ENCODE peak calls at places on chromosomes 2 and 18, in six cellular contexts. S, I, N, D, T and M are unnamed samples. For H3K27me3, the result is how much of the 10 kb centered on the place peaks cover.

GRCh38 chr2:24015562-24016375 is 5.9 kb downstream of the MFSD2B start:
- DNase-seq in S (no peak), I (no peak), N (no peak), D (no peak), T (peak), M (peak)

GRCh38 chr18:78814321-78814720 is 165.3 kb upstream of the SALL3 start:
- DNase-seq in S (no peak), I (no peak), N (no peak), D (no peak), T (no peak), M (no peak)

GRCh38 chr2:38148501-38148900 is 72.5 kb upstream of the CYP1B1 start:
- DNase-seq in S (no peak), I (no peak), N (peak), D (no peak), T (peak), M (no peak)

GRCh38 chr18:62982600-62983251 is 267.4 kb downstream of the PHLPP1 start:
- DNase-seq in S (no peak), I (no peak), N (no peak), D (peak), T (peak), M (no peak)

GRCh38 chr2:48180557-48180956 is 274.3 kb upstream of the FBXO11 start:
- DNase-seq in S (no peak), I (no peak), N (no peak), D (no peak), T (no peak), M (no peak)

GRCh38 chr2:10709290-10709939 is 12.0 kb upstream of the ATP6V1C2 start:
- DNase-seq in S (no peak), I (no peak), N (no peak), D (no peak), T (peak), M (no peak)

GRCh38 chr2:207223051-207223450 is 57.3 kb upstream of the KLF7 start:
- DNase-seq in S (no peak), I (no peak), N (no peak), D (no peak), T (peak), M (peak)

GRCh38 chr2:46555011-46555410 is 75.6 kb downstream of the TMEM247 start:
- DNase-seq in S (no peak), I (no peak), N (no peak), D (no peak), T (no peak), M (no peak)

GRCh38 chr2:221567231-221567760 is 4.8 kb downstream of the EPHA4 start:
- DNase-seq in S (no peak), I (no peak), N (no peak), D (no peak), T (no peak), M (no peak)

GRCh38 chr2:216665240-216665639 is 30.1 kb downstream of the IGFBP5 start:
- DNase-seq in S (no peak), I (no peak), N (no peak), D (peak), T (peak), M (no peak)

GRCh38 chr2:224417361-224417729 is 15.4 kb upstream of the FAM124B start:
- DNase-seq in S (no peak), I (no peak), N (no peak), D (no peak), T (no peak), M (no peak)

GRCh38 chr2:192314800-192315481 is 120.2 kb upstream of the TMEFF2 start:
- DNase-seq in S (no peak), I (no peak), N (no peak), D (no peak), T (no peak), M (no peak)

GRCh38 chr18:59141294-59142068 is 1.8 kb downstream of the SEC11C start:
- DNase-seq in S (no peak), I (no peak), N (no peak), D (no peak), T (no peak), M (no peak)

GRCh38 chr2:150716186-150716585 is 228.7 kb upstream of the RND3 start:
- DNase-seq in S (no peak), I (no peak), N (no peak), D (no peak), T (peak), M (peak)

GRCh38 chr18:57780318-57781127 is 22.6 kb downstream of the ATP8B1 start:
- DNase-seq in S (no peak), I (no peak), N (no peak), D (no peak), T (peak), M (no peak)

GRCh38 chr2:178917555-178917954 is 110.3 kb upstream of the TTN start:
- DNase-seq in S (no peak), I (no peak), N (no peak), D (no peak), T (no peak), M (no peak)

GRCh38 chr2:24994325-24994724 is 22.6 kb upstream of the DNAJC27 start:
- DNase-seq in S (no peak), I (no peak), N (no peak), D (no peak), T (no peak), M (no peak)

GRCh38 chr18:2515908-2516625 is 55.2 kb downstream of the METTL4 start:
- DNase-seq in S (no peak), I (peak), N (no peak), D (no peak), T (peak), M (peak)

GRCh38 chr18:12119358-12119757 is 25.7 kb downstream of the ANKRD62 start:
- DNase-seq in S (no peak), I (no peak), N (no peak), D (no peak), T (no peak), M (no peak)

GRCh38 chr18:12121175-12122095 is 27.8 kb downstream of the ANKRD62 start:
- DNase-seq in S (no peak), I (no peak), N (no peak), D (no peak), T (no peak), M (no peak)
- TF ChIP-seq CTCF in S (no peak), I (no peak), N (peak), D (no peak), T (peak), M (peak)

DNA sequence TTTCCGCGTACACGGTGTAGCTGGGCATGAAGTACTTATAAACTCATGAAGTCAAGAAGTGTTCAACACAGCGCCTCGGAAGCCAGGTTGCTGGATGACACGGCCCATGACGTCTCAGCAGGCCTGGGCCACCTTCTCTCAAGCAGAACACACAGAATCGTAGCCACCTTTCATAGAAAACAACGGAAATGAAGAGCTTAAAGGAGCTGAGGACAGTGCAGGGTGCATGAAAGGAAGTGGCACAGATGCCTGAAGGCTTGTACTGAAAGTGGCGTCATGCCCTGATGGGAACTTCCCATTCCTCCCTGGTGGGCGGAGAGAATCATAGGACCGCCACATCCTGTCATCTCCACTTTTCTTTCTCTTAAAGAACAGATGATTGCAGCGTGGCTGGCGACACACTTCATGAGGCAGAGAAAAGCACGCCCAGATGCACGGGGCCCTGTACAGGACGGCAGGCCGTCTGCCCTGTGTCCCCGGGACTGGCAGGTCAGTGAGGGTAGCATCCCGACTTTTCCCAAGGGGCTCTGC is 31.1 kb downstream of the HDAC4 start:
- DNase-seq in S (peak), I (no peak), N (peak), D (no peak), T (peak), M (peak)
- H3K4me3 ChIP-seq in S (no peak), I (no peak), N (no peak), D (no peak), T (no peak), M (no peak)

GRCh38 chr2:118856330-118856977 is 9.0 kb upstream of the EN1 start:
- DNase-seq in S (no peak), I (no peak), N (peak), D (no peak), T (no peak), M (no peak)
- H3K27me3 ChIP-seq in S (under half), I (under half), N (half or more), D (half or more), T (half or more), M (half or more)

GRCh38 chr2:58866946-58867345 is 625.8 kb upstream of the FANCL start:
- DNase-seq in S (no peak), I (no peak), N (no peak), D (no peak), T (no peak), M (no peak)

GRCh38 chr2:58870704-58871103 is 629.6 kb upstream of the FANCL start:
- DNase-seq in S (no peak), I (no peak), N (no peak), D (no peak), T (no peak), M (no peak)

GRCh38 chr2:58875462-58875861 is 634.3 kb upstream of the FANCL start:
- DNase-seq in S (no peak), I (no peak), N (no peak), D (no peak), T (no peak), M (no peak)

GRCh38 chr2:58866527-58866926 is 625.4 kb upstream of the FANCL start:
- DNase-seq in S (no peak), I (no peak), N (no peak), D (no peak), T (no peak), M (no peak)

DNA sequence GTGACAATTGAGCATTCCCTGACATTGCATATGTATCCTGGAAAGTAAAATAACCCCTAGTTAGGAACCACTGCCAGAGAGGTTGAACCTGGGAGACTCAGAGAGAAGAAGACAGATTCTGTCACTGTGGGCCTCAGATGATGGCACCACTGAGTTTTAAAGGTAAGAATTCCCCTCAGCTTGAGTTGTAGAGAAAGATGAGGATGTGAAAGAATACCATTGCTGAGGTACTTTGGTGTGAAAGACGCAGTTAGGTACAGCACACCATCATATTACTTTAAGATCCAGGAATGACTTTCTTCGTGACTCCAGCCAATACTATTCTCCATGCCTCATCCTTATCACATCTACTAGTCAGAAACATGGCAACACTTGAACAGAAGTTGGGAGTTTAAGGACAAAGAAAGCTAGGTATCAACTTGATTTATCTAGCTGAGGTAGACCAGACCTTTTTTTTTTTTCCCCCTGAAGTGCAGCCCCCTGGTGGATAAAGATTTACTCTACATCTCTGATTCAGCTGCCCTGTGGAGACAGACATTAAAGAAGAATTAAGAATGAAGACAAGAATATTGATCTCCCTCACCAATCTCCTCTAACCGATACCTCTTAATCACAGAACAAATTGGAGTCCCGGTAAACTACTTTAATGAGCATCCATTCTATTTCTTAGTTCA is 630.5 kb upstream of the FANCL start:
- DNase-seq in S (no peak), I (no peak), N (no peak), D (no peak), T (no peak), M (no peak)
- TF ChIP-seq CTCF in S (no peak), I (no peak), N (no peak), D (no peak), T (no peak), M (no peak)

GRCh38 chr2:8515390-8515761 is 166.5 kb upstream of the ID2 start:
- DNase-seq in S (no peak), I (no peak), N (no peak), D (peak), T (no peak), M (no peak)
- H3K4me3 ChIP-seq in S (no peak), I (no peak), N (no peak), D (no peak), T (no peak), M (no peak)

GRCh38 chr2:120691410-120691809 is 44.3 kb upstream of the GLI2 start:
- DNase-seq in S (no peak), I (no peak), N (no peak), D (no peak), T (no peak), M (no peak)

GRCh38 chr2:120694034-120694433 is 41.6 kb upstream of the GLI2 start:
- DNase-seq in S (no peak), I (no peak), N (no peak), D (no peak), T (no peak), M (no peak)

GRCh38 chr2:120690521-120690920 is 45.1 kb upstream of the GLI2 start:
- DNase-seq in S (no peak), I (no peak), N (no peak), D (no peak), T (no peak), M (no peak)

GRCh38 chr2:120692691-120693090 is 43.0 kb upstream of the GLI2 start:
- DNase-seq in S (no peak), I (no peak), N (no peak), D (no peak), T (no peak), M (no peak)

DNA sequence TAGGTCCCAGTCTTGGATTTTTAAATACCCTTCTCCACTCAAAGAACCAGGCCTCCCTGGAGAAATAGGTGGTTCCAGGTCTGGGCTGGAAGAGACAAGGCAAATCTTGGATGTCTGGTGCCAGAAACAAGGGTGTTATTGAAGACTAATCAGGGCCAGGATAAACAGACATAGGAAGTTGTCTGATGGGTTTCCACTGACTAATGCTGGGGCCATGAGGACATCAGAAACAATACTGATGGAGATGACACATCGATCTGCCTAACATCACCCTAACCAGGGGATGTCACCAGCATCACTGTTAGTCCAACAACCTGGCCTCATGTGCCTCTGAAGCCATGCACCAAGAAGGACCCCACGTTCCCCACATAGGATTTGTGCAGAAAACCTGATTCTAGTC is 42.5 kb upstream of the GLI2 start:
- DNase-seq in S (no peak), I (no peak), N (no peak), D (no peak), T (peak), M (no peak)
- H3K27me3 ChIP-seq in S (under half), I (under half), N (under half), D (under half), T (under half), M (under half)

GRCh38 chr2:195270466-195270865 is 386.6 kb upstream of the SLC39A10 start:
- DNase-seq in S (no peak), I (no peak), N (no peak), D (no peak), T (no peak), M (no peak)
- TF ChIP-seq CTCF in S (no peak), I (no peak), N (no peak), D (no peak), T (no peak), M (no peak)

GRCh38 chr2:206217162-206217561 is 57.3 kb upstream of the ZDBF2 start:
- DNase-seq in S (no peak), I (no peak), N (no peak), D (no peak), T (no peak), M (no peak)

GRCh38 chr2:206211657-206212255 is 52.1 kb downstream of the EEF1B2 start:
- DNase-seq in S (no peak), I (no peak), N (no peak), D (no peak), T (peak), M (no peak)

GRCh38 chr2:206213514-206213845 is 53.8 kb downstream of the EEF1B2 start:
- DNase-seq in S (no peak), I (no peak), N (no peak), D (no peak), T (no peak), M (no peak)

GRCh38 chr2:206208900-206209299 is 49.2 kb downstream of the EEF1B2 start:
- DNase-seq in S (no peak), I (no peak), N (no peak), D (no peak), T (no peak), M (no peak)

DNA sequence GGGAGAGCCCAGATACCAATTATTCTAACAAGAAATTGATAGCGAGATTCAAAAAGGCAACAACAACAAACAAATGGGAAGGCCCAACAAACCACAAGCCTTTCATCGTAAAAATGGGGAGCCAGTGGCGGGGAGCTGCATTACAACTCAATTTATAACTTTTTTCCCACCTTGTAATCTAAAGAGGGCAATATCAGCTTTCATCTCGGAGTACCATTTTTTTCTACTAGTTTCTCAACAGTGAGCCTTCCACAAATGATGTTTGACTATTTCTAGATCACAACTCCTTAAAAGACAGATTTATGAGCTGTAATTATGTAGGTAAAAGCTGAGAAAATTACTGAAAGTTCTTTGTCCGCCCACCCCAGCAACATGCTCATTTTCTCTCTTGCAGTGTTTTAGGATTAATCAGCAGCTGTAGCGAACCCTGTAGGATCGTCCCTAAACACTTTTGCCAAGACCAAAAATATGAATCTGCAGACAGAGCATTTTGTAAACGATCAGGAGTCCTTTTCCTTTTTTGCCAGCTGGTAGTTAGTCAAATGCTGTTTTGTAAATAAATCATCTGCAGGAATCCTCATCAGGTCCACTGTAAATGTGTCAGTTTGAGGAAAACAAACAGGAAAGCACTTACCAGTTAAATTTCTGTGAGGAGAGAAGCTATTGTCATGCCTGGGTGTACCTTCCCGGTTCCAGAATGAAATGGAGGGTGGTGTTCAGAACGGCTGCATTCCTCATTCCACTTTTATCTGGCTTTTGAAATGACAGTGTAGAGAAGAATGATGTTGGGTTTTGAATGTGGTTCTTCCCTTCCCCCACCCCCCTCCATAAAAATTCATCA is 53.2 kb downstream of the EEF1B2 start:
- DNase-seq in S (no peak), I (no peak), N (no peak), D (no peak), T (peak), M (peak)
- H3K4me3 ChIP-seq in S (no peak), I (peak), N (no peak), D (no peak), T (peak), M (peak)

GRCh38 chr2:161424179-161424763 is 8.2 kb downstream of the TBR1 start:
- DNase-seq in S (no peak), I (no peak), N (no peak), D (no peak), T (no peak), M (no peak)

GRCh38 chr2:161423351-161424178 is 7.5 kb downstream of the TBR1 start:
- DNase-seq in S (no peak), I (no peak), N (no peak), D (no peak), T (no peak), M (no peak)

GRCh38 chr2:161420406-161421025 is 4.4 kb downstream of the TBR1 start:
- DNase-seq in S (no peak), I (no peak), N (no peak), D (no peak), T (no peak), M (no peak)

GRCh38 chr2:161424992-161425391 is 8.9 kb downstream of the TBR1 start:
- DNase-seq in S (no peak), I (no peak), N (no peak), D (no peak), T (no peak), M (no peak)

DNA sequence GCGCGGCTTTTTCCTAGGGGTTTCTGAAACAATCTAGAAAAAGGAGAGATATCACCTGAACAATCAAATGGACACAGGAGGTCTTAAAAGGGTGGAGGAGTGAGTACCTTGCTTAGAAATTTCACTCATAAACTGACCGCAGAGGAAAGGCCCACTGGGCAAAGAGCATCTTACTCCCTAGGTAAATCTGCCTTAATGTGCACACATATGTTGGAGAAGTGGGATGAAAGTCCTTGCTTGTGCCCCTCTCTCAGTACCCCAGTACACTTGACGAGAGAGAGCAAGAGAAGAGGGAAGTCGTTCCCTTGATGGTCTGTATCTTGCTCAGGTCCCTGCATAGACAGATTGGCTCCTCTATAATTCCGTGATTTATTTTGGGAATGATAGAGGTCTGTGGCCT is 6.7 kb downstream of the TBR1 start:
- DNase-seq in S (no peak), I (no peak), N (no peak), D (no peak), T (no peak), M (no peak)
- H3K27me3 ChIP-seq in S (under half), I (under half), N (half or more), D (half or more), T (half or more), M (half or more)